ENCODE peak calls at places on chromosomes 16 and 17, in six cellular contexts. One of them, this sample, is unnamed.

GRCh38 chr16:55418586-55418985 is 60.4 kb upstream of the MMP2 start:
- DNase-seq in psoas muscle: no peak
- DNase-seq in thoracic aorta: no peak
- DNase-seq in progenitor cell of endocrine pancreas: peak
- DNase-seq in sigmoid colon: no peak
- DNase-seq in MM.1S: no peak
- DNase-seq in this sample: no peak

GRCh38 chr16:88783391-88784073 is 1.5 kb downstream of the PIEZO1 start:
- DNase-seq in psoas muscle: no peak
- DNase-seq in thoracic aorta: no peak
- DNase-seq in progenitor cell of endocrine pancreas: no peak
- DNase-seq in sigmoid colon: peak
- DNase-seq in MM.1S: peak
- DNase-seq in this sample: no peak

GRCh38 chr17:28570716-28571254 is 539 bp downstream of the PIGS start:
- DNase-seq in psoas muscle: no peak
- DNase-seq in thoracic aorta: no peak
- DNase-seq in progenitor cell of endocrine pancreas: no peak
- DNase-seq in sigmoid colon: peak
- DNase-seq in MM.1S: peak
- DNase-seq in this sample: peak

GRCh38 chr17:42277342-42277712 is 1.1 kb upstream of the STAT5B start:
- DNase-seq in psoas muscle: no peak
- DNase-seq in thoracic aorta: no peak
- DNase-seq in progenitor cell of endocrine pancreas: no peak
- DNase-seq in sigmoid colon: no peak
- DNase-seq in MM.1S: no peak
- DNase-seq in this sample: no peak

GRCh38 chr16:85148959-85149358 is 36.7 kb upstream of the CIBAR2 start:
- DNase-seq in psoas muscle: no peak
- DNase-seq in thoracic aorta: no peak
- DNase-seq in progenitor cell of endocrine pancreas: no peak
- DNase-seq in sigmoid colon: no peak
- DNase-seq in MM.1S: no peak
- DNase-seq in this sample: no peak

GRCh38 chr17:65864409-65864808 is 303.0 kb upstream of the AXIN2 start:
- DNase-seq in psoas muscle: no peak
- DNase-seq in thoracic aorta: no peak
- DNase-seq in progenitor cell of endocrine pancreas: no peak
- DNase-seq in sigmoid colon: no peak
- DNase-seq in MM.1S: no peak
- DNase-seq in this sample: no peak

GRCh38 chr17:38442548-38442947 is 14.3 kb downstream of the ARHGAP23 start:
- DNase-seq in psoas muscle: peak
- DNase-seq in thoracic aorta: no peak
- DNase-seq in progenitor cell of endocrine pancreas: no peak
- DNase-seq in sigmoid colon: no peak
- DNase-seq in MM.1S: no peak
- DNase-seq in this sample: no peak

GRCh38 chr17:81198826-81199481 is 23.8 kb downstream of the CEP131 start:
- DNase-seq in psoas muscle: no peak
- DNase-seq in thoracic aorta: no peak
- DNase-seq in progenitor cell of endocrine pancreas: no peak
- DNase-seq in sigmoid colon: no peak
- DNase-seq in MM.1S: no peak
- DNase-seq in this sample: no peak

GRCh38 chr16:76343761-76344160 is 66.6 kb downstream of the CNTNAP4 start:
- DNase-seq in psoas muscle: no peak
- DNase-seq in thoracic aorta: no peak
- DNase-seq in progenitor cell of endocrine pancreas: no peak
- DNase-seq in sigmoid colon: no peak
- DNase-seq in MM.1S: no peak
- DNase-seq in this sample: no peak

GRCh38 chr17:47733047-47733413 is at the start of gene TBX21:
- DNase-seq in psoas muscle: peak
- DNase-seq in thoracic aorta: no peak
- DNase-seq in progenitor cell of endocrine pancreas: peak
- DNase-seq in sigmoid colon: peak
- DNase-seq in MM.1S: peak
- DNase-seq in this sample: peak

GRCh38 chr17:12794919-12795517 is 5.7 kb downstream of the ARHGAP44 start:
- DNase-seq in psoas muscle: no peak
- DNase-seq in thoracic aorta: no peak
- DNase-seq in progenitor cell of endocrine pancreas: no peak
- DNase-seq in sigmoid colon: no peak
- DNase-seq in MM.1S: no peak
- DNase-seq in this sample: no peak

GRCh38 chr17:75090871-75091854 is 3.4 kb downstream of the SLC16A5 start:
- DNase-seq in psoas muscle: no peak
- DNase-seq in thoracic aorta: no peak
- DNase-seq in progenitor cell of endocrine pancreas: no peak
- DNase-seq in sigmoid colon: no peak
- DNase-seq in MM.1S: no peak
- DNase-seq in this sample: no peak

GRCh38 chr16:49528035-49528434 is 154.4 kb downstream of the C16orf78 start:
- DNase-seq in psoas muscle: no peak
- DNase-seq in thoracic aorta: no peak
- DNase-seq in progenitor cell of endocrine pancreas: no peak
- DNase-seq in sigmoid colon: no peak
- DNase-seq in MM.1S: no peak
- DNase-seq in this sample: no peak

GRCh38 chr17:38605852-38606645 is at the start of gene SRCIN1:
- DNase-seq in psoas muscle: peak
- DNase-seq in thoracic aorta: no peak
- DNase-seq in progenitor cell of endocrine pancreas: peak
- DNase-seq in sigmoid colon: peak
- DNase-seq in MM.1S: peak
- DNase-seq in this sample: peak

GRCh38 chr16:26569793-26570192 is 496.9 kb upstream of the C16orf82 start:
- DNase-seq in psoas muscle: no peak
- DNase-seq in thoracic aorta: no peak
- DNase-seq in progenitor cell of endocrine pancreas: no peak
- DNase-seq in sigmoid colon: no peak
- DNase-seq in MM.1S: peak
- DNase-seq in this sample: no peak

GRCh38 chr17:38761612-38762011 is 9.1 kb downstream of the PSMB3 start:
- DNase-seq in psoas muscle: no peak
- DNase-seq in thoracic aorta: no peak
- DNase-seq in progenitor cell of endocrine pancreas: no peak
- DNase-seq in sigmoid colon: no peak
- DNase-seq in MM.1S: no peak
- DNase-seq in this sample: no peak

GRCh38 chr17:80804466-80804865 is 187.2 kb upstream of the CHMP6 start:
- DNase-seq in psoas muscle: no peak
- DNase-seq in thoracic aorta: no peak
- DNase-seq in progenitor cell of endocrine pancreas: no peak
- DNase-seq in sigmoid colon: no peak
- DNase-seq in MM.1S: no peak
- DNase-seq in this sample: no peak

GRCh38 chr17:31394544-31394943 is 3.1 kb downstream of the RAB11FIP4 start:
- DNase-seq in psoas muscle: peak
- DNase-seq in thoracic aorta: no peak
- DNase-seq in progenitor cell of endocrine pancreas: peak
- DNase-seq in sigmoid colon: no peak
- DNase-seq in MM.1S: peak
- DNase-seq in this sample: peak

GRCh38 chr16:10405386-10405939 is 19.6 kb downstream of the ATF7IP2 start:
- DNase-seq in psoas muscle: no peak
- DNase-seq in thoracic aorta: no peak
- DNase-seq in progenitor cell of endocrine pancreas: no peak
- DNase-seq in sigmoid colon: no peak
- DNase-seq in MM.1S: no peak
- DNase-seq in this sample: no peak

GRCh38 chr17:75509528-75510258 is 5.6 kb downstream of the CASKIN2 start:
- DNase-seq in psoas muscle: no peak
- DNase-seq in thoracic aorta: no peak
- DNase-seq in progenitor cell of endocrine pancreas: no peak
- DNase-seq in sigmoid colon: no peak
- DNase-seq in MM.1S: no peak
- DNase-seq in this sample: no peak

GRCh38 chr16:85752511-85753420 is 1.9 kb upstream of the C16orf74 start:
- DNase-seq in psoas muscle: no peak
- DNase-seq in thoracic aorta: no peak
- DNase-seq in progenitor cell of endocrine pancreas: no peak
- DNase-seq in sigmoid colon: peak
- DNase-seq in MM.1S: no peak
- DNase-seq in this sample: peak

GRCh38 chr17:47276868-47277267 is 23.2 kb downstream of the ITGB3 start:
- DNase-seq in psoas muscle: peak
- DNase-seq in thoracic aorta: no peak
- DNase-seq in progenitor cell of endocrine pancreas: no peak
- DNase-seq in sigmoid colon: peak
- DNase-seq in MM.1S: no peak
- DNase-seq in this sample: no peak

GRCh38 chr16:50360779-50361178 is 8.0 kb downstream of the BRD7 start:
- DNase-seq in psoas muscle: no peak
- DNase-seq in thoracic aorta: no peak
- DNase-seq in progenitor cell of endocrine pancreas: no peak
- DNase-seq in sigmoid colon: no peak
- DNase-seq in MM.1S: no peak
- DNase-seq in this sample: no peak

GRCh38 chr17:17781591-17782424 is 55.0 kb downstream of the SREBF1 start:
- DNase-seq in psoas muscle: peak
- DNase-seq in thoracic aorta: no peak
- DNase-seq in progenitor cell of endocrine pancreas: peak
- DNase-seq in sigmoid colon: peak
- DNase-seq in MM.1S: no peak
- DNase-seq in this sample: peak

GRCh38 chr17:17784599-17785264 is 52.1 kb downstream of the SREBF1 start:
- DNase-seq in psoas muscle: peak
- DNase-seq in thoracic aorta: no peak
- DNase-seq in progenitor cell of endocrine pancreas: no peak
- DNase-seq in sigmoid colon: no peak
- DNase-seq in MM.1S: no peak
- DNase-seq in this sample: no peak

GRCh38 chr17:17782425-17783120 is 54.2 kb downstream of the SREBF1 start:
- DNase-seq in psoas muscle: peak
- DNase-seq in thoracic aorta: no peak
- DNase-seq in progenitor cell of endocrine pancreas: peak
- DNase-seq in sigmoid colon: no peak
- DNase-seq in MM.1S: no peak
- DNase-seq in this sample: no peak

GRCh38 chr17:17783825-17784598 is 52.8 kb downstream of the SREBF1 start:
- DNase-seq in psoas muscle: peak
- DNase-seq in thoracic aorta: no peak
- DNase-seq in progenitor cell of endocrine pancreas: no peak
- DNase-seq in sigmoid colon: no peak
- DNase-seq in MM.1S: no peak
- DNase-seq in this sample: peak

GRCh38 chr17:17783121-17783824 is 53.5 kb downstream of the SREBF1 start:
- DNase-seq in psoas muscle: peak
- DNase-seq in thoracic aorta: no peak
- DNase-seq in progenitor cell of endocrine pancreas: peak
- DNase-seq in sigmoid colon: no peak
- DNase-seq in MM.1S: peak
- DNase-seq in this sample: peak
- TF ChIP-seq CTCF in psoas muscle: peak
- TF ChIP-seq CTCF in thoracic aorta: no peak
- TF ChIP-seq CTCF in progenitor cell of endocrine pancreas: peak
- TF ChIP-seq CTCF in sigmoid colon: no peak
- TF ChIP-seq CTCF in MM.1S: peak
- TF ChIP-seq CTCF in this sample: no peak

DNA sequence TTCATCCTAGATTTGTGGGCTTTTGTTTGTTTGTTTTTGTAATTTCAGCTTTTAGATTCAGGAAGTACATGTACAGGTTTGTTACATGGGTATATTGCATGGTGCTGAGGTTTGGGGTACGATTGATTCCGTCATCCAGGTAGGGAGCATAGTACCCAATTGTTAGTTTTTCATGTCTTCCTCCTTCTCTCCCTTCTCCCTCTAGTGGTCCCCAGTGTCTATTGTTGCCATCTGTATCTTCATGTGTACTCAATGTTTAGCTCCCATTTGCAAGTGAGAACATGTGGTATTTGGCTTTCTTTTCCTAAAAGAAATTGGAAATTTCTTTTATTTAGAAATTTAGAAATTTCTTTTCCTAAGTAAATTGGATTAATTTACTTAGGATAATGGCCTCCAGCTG is 37.1 kb upstream of the BCAS3 start:
- DNase-seq in psoas muscle: no peak
- DNase-seq in thoracic aorta: no peak
- DNase-seq in progenitor cell of endocrine pancreas: no peak
- DNase-seq in sigmoid colon: no peak
- DNase-seq in MM.1S: no peak
- DNase-seq in this sample: no peak
- TF ChIP-seq CTCF in psoas muscle: no peak
- TF ChIP-seq CTCF in thoracic aorta: peak
- TF ChIP-seq CTCF in progenitor cell of endocrine pancreas: peak
- TF ChIP-seq CTCF in sigmoid colon: no peak
- TF ChIP-seq CTCF in MM.1S: peak
- TF ChIP-seq CTCF in this sample: no peak

GRCh38 chr16:19911747-19912146 is 27.1 kb upstream of the GPRC5B start:
- DNase-seq in psoas muscle: no peak
- DNase-seq in thoracic aorta: no peak
- DNase-seq in progenitor cell of endocrine pancreas: no peak
- DNase-seq in sigmoid colon: no peak
- DNase-seq in MM.1S: no peak
- DNase-seq in this sample: no peak

GRCh38 chr16:19912445-19913305 is 28.0 kb upstream of the GPRC5B start:
- DNase-seq in psoas muscle: no peak
- DNase-seq in thoracic aorta: no peak
- DNase-seq in progenitor cell of endocrine pancreas: no peak
- DNase-seq in sigmoid colon: no peak
- DNase-seq in MM.1S: no peak
- DNase-seq in this sample: no peak

GRCh38 chr16:19913306-19913717 is 28.7 kb upstream of the GPRC5B start:
- DNase-seq in psoas muscle: no peak
- DNase-seq in thoracic aorta: no peak
- DNase-seq in progenitor cell of endocrine pancreas: no peak
- DNase-seq in sigmoid colon: no peak
- DNase-seq in MM.1S: no peak
- DNase-seq in this sample: no peak

GRCh38 chr16:19909750-19910322 is 25.2 kb upstream of the GPRC5B start:
- DNase-seq in psoas muscle: no peak
- DNase-seq in thoracic aorta: no peak
- DNase-seq in progenitor cell of endocrine pancreas: no peak
- DNase-seq in sigmoid colon: no peak
- DNase-seq in MM.1S: no peak
- DNase-seq in this sample: no peak

DNA sequence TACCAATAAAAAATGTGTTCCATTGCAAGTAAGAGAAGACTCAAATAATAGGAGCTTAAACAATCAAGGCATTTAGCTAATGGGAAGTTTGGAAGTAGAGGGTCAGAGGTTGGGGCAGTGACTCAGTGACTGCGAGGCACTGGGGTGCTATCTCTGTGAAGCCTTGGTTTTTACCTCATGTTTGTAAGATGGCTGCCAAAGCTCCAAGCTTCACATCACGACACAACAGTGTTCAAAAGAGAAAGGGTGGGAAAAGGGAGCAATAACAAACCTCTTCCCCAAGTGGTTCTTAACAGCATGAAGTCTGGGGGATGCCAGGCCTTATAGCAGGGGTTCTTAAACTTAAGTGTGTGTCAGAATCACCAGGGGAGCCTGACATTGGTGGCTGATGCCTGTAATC is 26.6 kb upstream of the GPRC5B start:
- DNase-seq in psoas muscle: no peak
- DNase-seq in thoracic aorta: no peak
- DNase-seq in progenitor cell of endocrine pancreas: no peak
- DNase-seq in sigmoid colon: no peak
- DNase-seq in MM.1S: no peak
- DNase-seq in this sample: no peak
- TF ChIP-seq CTCF in psoas muscle: no peak
- TF ChIP-seq CTCF in thoracic aorta: no peak
- TF ChIP-seq CTCF in progenitor cell of endocrine pancreas: no peak
- TF ChIP-seq CTCF in sigmoid colon: no peak
- TF ChIP-seq CTCF in MM.1S: no peak
- TF ChIP-seq CTCF in this sample: no peak

GRCh38 chr16:87528690-87529579 is 36.1 kb upstream of the ZCCHC14 start:
- DNase-seq in psoas muscle: no peak
- DNase-seq in thoracic aorta: no peak
- DNase-seq in progenitor cell of endocrine pancreas: no peak
- DNase-seq in sigmoid colon: no peak
- DNase-seq in MM.1S: no peak
- DNase-seq in this sample: no peak
- TF ChIP-seq CTCF in psoas muscle: no peak
- TF ChIP-seq CTCF in thoracic aorta: no peak
- TF ChIP-seq CTCF in progenitor cell of endocrine pancreas: no peak
- TF ChIP-seq CTCF in sigmoid colon: no peak
- TF ChIP-seq CTCF in MM.1S: no peak
- TF ChIP-seq CTCF in this sample: no peak